ENCODE peak calls at places on chromosomes 16 and 17, in seven cellular contexts. V is lung, E is body of pancreas, U is GM23248, W is left ventricle myocardium inferior, I is left lung, O is Karpas-422. Y is an unnamed sample. For H3K9me3, the result is how much of the 10 kb centered on the place peaks cover.

GRCh38 chr17:37671813-37672544 is 28.7 kb upstream of the DDX52 start:
- DNase-seq in V (no peak), E (no peak), U (peak), W (no peak), I (no peak), O (no peak), Y (no peak)

GRCh38 chr16:50235581-50235980 is 30.8 kb upstream of the ADCY7 start:
- DNase-seq in V (no peak), E (no peak), U (peak), W (no peak), I (no peak), O (no peak), Y (peak)

GRCh38 chr17:4375039-4375748 is 8.7 kb upstream of the UBE2G1 start:
- DNase-seq in V (no peak), E (no peak), U (no peak), W (no peak), I (no peak), O (no peak), Y (no peak)

GRCh38 chr17:59842901-59843652 is 49.7 kb downstream of the TUBD1 start:
- DNase-seq in V (peak), E (peak), U (peak), W (no peak), I (no peak), O (no peak), Y (no peak)

GRCh38 chr17:82280537-82280936 is 7.0 kb upstream of the CSNK1D start:
- DNase-seq in V (no peak), E (no peak), U (no peak), W (no peak), I (no peak), O (no peak), Y (no peak)

GRCh38 chr16:22782299-22782698 is 31.7 kb upstream of the HS3ST2 start:
- DNase-seq in V (no peak), E (peak), U (no peak), W (no peak), I (no peak), O (no peak), Y (no peak)

GRCh38 chr17:1179635-1180433 is at the start of gene ABR:
- DNase-seq in V (no peak), E (no peak), U (peak), W (peak), I (peak), O (peak), Y (peak)

GRCh38 chr16:31094088-31094423 is 541 bp downstream of the VKORC1 start:
- DNase-seq in V (no peak), E (peak), U (peak), W (no peak), I (no peak), O (peak), Y (peak)

GRCh38 chr16:54422569-54422978 is 136.0 kb upstream of the IRX3 start:
- DNase-seq in V (no peak), E (no peak), U (peak), W (no peak), I (no peak), O (no peak), Y (no peak)

GRCh38 chr16:31474173-31474714 is 2.3 kb downstream of the TGFB1I1 start:
- DNase-seq in V (no peak), E (no peak), U (peak), W (no peak), I (no peak), O (no peak), Y (no peak)

GRCh38 chr16:57986196-57986595 is 14.3 kb downstream of the ZNF319 start:
- DNase-seq in V (no peak), E (no peak), U (no peak), W (no peak), I (peak), O (no peak), Y (no peak)

GRCh38 chr17:43830510-43831145 is 2.3 kb downstream of the MPP3 start:
- DNase-seq in V (no peak), E (no peak), U (no peak), W (no peak), I (no peak), O (no peak), Y (no peak)

GRCh38 chr16:50210266-50211038 is 55.9 kb upstream of the ADCY7 start:
- DNase-seq in V (peak), E (peak), U (peak), W (peak), I (peak), O (peak), Y (peak)

GRCh38 chr16:8931864-8932263 is 31.8 kb downstream of the USP7 start:
- DNase-seq in V (no peak), E (peak), U (peak), W (peak), I (no peak), O (peak), Y (peak)

GRCh38 chr17:47941998-47942490 is 673 bp downstream of the PNPO start:
- DNase-seq in V (no peak), E (no peak), U (peak), W (no peak), I (no peak), O (peak), Y (no peak)

GRCh38 chr17:28881533-28882056 is 15.9 kb downstream of the FLOT2 start:
- DNase-seq in V (no peak), E (no peak), U (no peak), W (no peak), I (no peak), O (no peak), Y (no peak)

GRCh38 chr17:57534863-57535651 is 210.0 kb downstream of the CCDC182 start:
- DNase-seq in V (no peak), E (peak), U (no peak), W (no peak), I (no peak), O (no peak), Y (peak)

DNA sequence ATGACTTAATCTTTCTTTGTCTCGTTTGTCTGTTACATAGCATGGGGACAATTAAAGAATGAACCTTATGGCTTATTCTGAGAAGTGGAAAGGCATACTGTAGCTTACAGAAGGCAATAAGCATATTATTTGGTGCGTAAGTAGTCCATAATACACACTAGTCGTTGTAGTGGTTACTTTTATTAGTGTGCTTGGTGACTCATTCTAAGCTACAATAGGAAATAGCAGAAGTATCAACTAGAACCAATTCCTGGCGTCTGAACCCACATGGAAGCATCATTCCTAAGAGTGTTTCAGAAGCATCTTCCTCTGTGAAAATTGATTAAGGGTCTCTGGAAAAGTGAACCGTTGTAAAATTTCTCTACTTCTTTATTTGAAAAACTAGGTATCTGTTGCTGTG is 777.8 kb upstream of the EEF2KMT start:
- DNase-seq in V (no peak), E (no peak), U (no peak), W (no peak), I (no peak), O (no peak), Y (no peak)
- H3K9me3 ChIP-seq in V (under half), E (under half), U (under half), W (under half), I (under half), O (under half), Y (under half)

DNA sequence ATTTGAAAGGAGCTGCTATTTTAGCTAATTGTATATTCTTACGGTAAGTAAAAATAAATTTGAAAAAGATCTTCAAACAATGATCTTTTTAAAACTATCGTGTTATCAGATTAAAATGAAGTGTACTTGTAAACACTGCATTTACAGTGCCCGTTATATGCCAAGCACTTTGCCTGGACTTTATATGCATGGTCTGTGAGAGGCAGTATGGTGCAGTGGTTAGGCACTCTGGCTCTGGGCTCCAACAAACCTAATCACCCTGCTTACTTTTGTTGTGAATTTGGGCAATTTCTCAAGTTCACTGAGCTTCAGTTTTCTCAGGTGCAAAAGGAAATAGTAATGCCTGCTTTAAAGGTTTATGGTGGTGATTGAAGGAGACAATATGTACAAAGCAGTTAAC is 1.4 kb downstream of the PMP22 start:
- DNase-seq in V (no peak), E (no peak), U (no peak), W (no peak), I (no peak), O (no peak), Y (no peak)
- H3K4me3 ChIP-seq in V (no peak), E (no peak), U (peak), W (peak), I (peak), O (no peak), Y (no peak)

GRCh38 chr17:16272111-16272510 is 55.1 kb downstream of the PIGL start:
- DNase-seq in V (no peak), E (no peak), U (no peak), W (no peak), I (no peak), O (no peak), Y (no peak)

GRCh38 chr17:16269658-16270057 is 52.6 kb downstream of the PIGL start:
- DNase-seq in V (no peak), E (no peak), U (peak), W (no peak), I (no peak), O (no peak), Y (peak)

GRCh38 chr17:16275024-16275423 is 58.0 kb downstream of the PIGL start:
- DNase-seq in V (no peak), E (no peak), U (no peak), W (no peak), I (no peak), O (no peak), Y (no peak)

GRCh38 chr17:16273929-16274339 is 56.9 kb downstream of the PIGL start:
- DNase-seq in V (no peak), E (no peak), U (no peak), W (no peak), I (no peak), O (no peak), Y (no peak)

DNA sequence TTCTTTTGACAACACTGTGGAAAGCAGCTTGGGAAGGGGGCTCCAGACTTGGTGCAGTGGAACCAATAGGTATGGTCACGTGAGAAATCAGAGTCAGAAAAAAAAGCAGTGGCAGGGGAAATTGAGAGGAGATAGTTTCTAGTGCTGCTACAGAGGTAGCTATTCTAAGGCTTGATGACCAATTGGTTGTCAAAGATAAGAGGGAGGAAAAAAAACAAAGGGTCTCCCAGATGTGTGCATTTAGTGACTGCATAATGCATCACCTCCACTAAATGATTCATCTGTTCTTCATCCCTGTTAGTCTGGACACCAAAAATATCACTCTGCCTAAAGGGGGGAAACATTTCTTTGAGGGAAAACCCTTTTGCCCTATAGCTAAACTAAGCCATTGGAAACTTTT is 56.5 kb downstream of the PIGL start:
- DNase-seq in V (no peak), E (no peak), U (peak), W (no peak), I (no peak), O (no peak), Y (no peak)
- H3K9me3 ChIP-seq in V (under half), E (under half), U (under half), W (under half), I (under half), O (under half), Y (under half)

GRCh38 chr16:48810803-48811453 is 200.9 kb upstream of the N4BP1 start:
- DNase-seq in V (peak), E (no peak), U (no peak), W (no peak), I (peak), O (no peak), Y (no peak)
- H3K4me3 ChIP-seq in V (no peak), E (no peak), U (no peak), W (peak), I (no peak), O (no peak), Y (peak)

DNA sequence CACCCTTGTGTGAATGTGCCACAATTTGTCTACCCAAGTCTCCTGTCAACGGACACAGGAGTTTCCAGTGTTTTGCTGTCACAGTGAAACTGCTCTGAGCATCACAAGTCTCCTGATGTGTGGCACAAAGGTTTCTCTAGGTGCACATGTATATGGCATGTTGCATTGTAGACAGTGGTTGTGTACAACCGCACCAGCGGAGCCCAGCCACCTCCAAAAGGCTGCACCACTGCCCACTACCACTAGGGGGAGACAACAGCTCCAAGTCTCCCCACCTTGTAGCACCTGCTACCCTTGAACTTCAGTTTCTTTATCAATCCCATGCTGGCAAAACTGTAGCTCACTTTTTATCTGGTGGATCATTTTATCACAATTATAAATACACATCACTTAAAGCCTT is 95.5 kb upstream of the ZNF469 start:
- DNase-seq in V (no peak), E (no peak), U (no peak), W (no peak), I (peak), O (peak), Y (no peak)
- H3K9me3 ChIP-seq in V (under half), E (under half), U (under half), W (under half), I (under half), O (under half), Y (under half)

DNA sequence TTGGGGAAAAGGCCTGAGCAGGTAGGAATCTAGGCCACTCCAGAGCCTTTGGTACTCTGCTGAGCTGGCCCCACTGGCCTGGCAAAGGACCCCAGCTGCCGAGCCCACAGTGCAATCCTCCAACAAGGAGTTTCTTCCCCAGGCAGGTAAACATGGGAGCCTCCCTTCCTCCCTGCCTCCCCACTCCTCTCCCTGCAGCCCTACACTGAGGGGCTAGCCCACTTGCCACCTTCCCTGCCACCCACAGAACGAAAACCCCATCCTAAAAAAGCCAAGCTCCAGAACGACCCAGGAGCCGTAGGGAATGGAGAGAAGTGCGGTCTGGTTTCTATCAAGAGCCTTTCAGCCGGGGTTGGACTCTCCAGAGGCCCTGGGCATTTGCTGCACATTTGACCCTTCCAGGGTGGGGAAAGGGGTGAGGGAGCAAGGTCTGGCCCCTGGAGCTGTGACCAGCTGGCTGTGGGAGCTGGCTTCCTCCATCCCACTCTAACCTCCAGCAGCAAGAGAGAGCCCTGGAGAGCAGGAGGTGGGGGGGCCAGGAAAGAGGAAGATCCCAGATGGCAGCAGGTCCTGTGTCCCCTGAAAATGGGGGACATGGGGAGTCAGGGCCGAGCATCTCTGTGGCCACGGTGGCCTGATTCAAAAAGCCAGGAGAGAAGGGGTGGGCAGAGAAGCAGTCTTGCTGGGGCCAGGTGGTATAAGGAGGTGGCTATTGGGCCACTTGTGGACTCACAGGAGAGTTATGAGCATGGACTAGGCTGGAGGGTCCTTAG is 1.3 kb downstream of the HID1 start:
- DNase-seq in V (no peak), E (no peak), U (no peak), W (no peak), I (peak), O (no peak), Y (peak)
- H3K4me3 ChIP-seq in V (peak), E (peak), U (no peak), W (peak), I (peak), O (no peak), Y (peak)

GRCh38 chr16:68577352-68577853 is 38.3 kb downstream of the ZFP90 start:
- DNase-seq in V (no peak), E (no peak), U (no peak), W (no peak), I (no peak), O (no peak), Y (no peak)
- H3K9me3 ChIP-seq in V (under half), E (under half), U (under half), W (half or more), I (half or more), O (under half), Y (under half)

GRCh38 chr17:63549946-63550815 is at the start of gene DCAF7:
- DNase-seq in V (peak), E (peak), U (peak), W (peak), I (peak), O (peak), Y (peak)
- H3K4me3 ChIP-seq in V (peak), E (peak), U (peak), W (peak), I (peak), O (peak), Y (peak)